ENCODE peak calls at places on chromosomes 2 and 18, in four cellular contexts. T, U, N and C are unnamed samples. For H3K27me3, the result is how much of the 10 kb centered on the place peaks cover.

GRCh38 chr18:46917808-46918600 is 602 bp downstream of the KATNAL2 start:
- DNase-seq in T (peak), N (no peak), U (no peak), C (no peak)

GRCh38 chr2:144460981-144461766 is 58.7 kb downstream of the ZEB2 start:
- DNase-seq in N (no peak), T (no peak), U (no peak), C (no peak)

GRCh38 chr2:216752855-216753505 is 57.6 kb upstream of the IGFBP5 start:
- DNase-seq in T (no peak), N (no peak), U (no peak), C (peak)

GRCh38 chr18:76573325-76574025 is 78.4 kb upstream of the ZNF516 start:
- DNase-seq in T (no peak), N (no peak), U (no peak), C (no peak)

GRCh38 chr2:149082781-149083180 is 44.3 kb downstream of the LYPD6B start:
- DNase-seq in N (no peak), T (no peak), U (no peak), C (no peak)

GRCh38 chr2:241901500-241902351 is 32.2 kb downstream of the RTP5 start:
- DNase-seq in U (no peak), T (no peak), N (no peak), C (no peak)

GRCh38 chr2:207473203-207473865 is 56.4 kb upstream of the CREB1 start:
- DNase-seq in U (peak), T (no peak), N (peak), C (peak)

GRCh38 chr2:234678721-234679120 is 181.8 kb upstream of the ARL4C start:
- DNase-seq in U (no peak), N (no peak), T (no peak), C (no peak)

GRCh38 chr2:235416816-235417499 is 76.9 kb upstream of the AGAP1 start:
- DNase-seq in N (no peak), U (peak), T (no peak), C (no peak)

GRCh38 chr2:33062665-33063249 is 116.0 kb downstream of the LTBP1 start:
- DNase-seq in N (no peak), U (no peak), T (no peak), C (no peak)

GRCh38 chr2:84996909-84997308 is 25.9 kb downstream of the KCMF1 start:
- DNase-seq in N (no peak), T (no peak), U (no peak), C (no peak)

GRCh38 chr2:62765619-62766376 is 60.3 kb downstream of the EHBP1 start:
- DNase-seq in U (no peak), T (no peak), N (no peak), C (no peak)

GRCh38 chr2:102839668-102840388 is 78.0 kb downstream of the TMEM182 start:
- DNase-seq in U (peak), T (peak), N (peak), C (peak)

GRCh38 chr2:217826505-217826904 is 176.3 kb downstream of the TNS1 start:
- DNase-seq in T (no peak), U (no peak), N (no peak), C (no peak)

GRCh38 chr2:15352363-15352762 is 208.8 kb downstream of the NBAS start:
- DNase-seq in U (no peak), N (no peak), T (no peak), C (no peak)

GRCh38 chr18:51666717-51667320 is 469.3 kb upstream of the MEX3C start:
- DNase-seq in U (no peak), N (no peak), T (no peak), C (no peak)

GRCh38 chr2:28780496-28780895 is 28.9 kb downstream of the PPP1CB start:
- DNase-seq in T (no peak), U (no peak), N (no peak), C (no peak)

GRCh38 chr2:63790913-63791312 is 50.8 kb upstream of the UGP2 start:
- DNase-seq in T (no peak), N (no peak), U (no peak), C (peak)

GRCh38 chr2:110114801-110115200 is 821 bp downstream of the MALL start:
- DNase-seq in U (no peak), N (no peak), T (no peak), C (peak)

GRCh38 chr2:192809173-192809572 is 614.4 kb upstream of the TMEFF2 start:
- DNase-seq in T (no peak), N (no peak), U (no peak), C (no peak)

GRCh38 chr2:9243357-9243756 is 36.7 kb downstream of the ASAP2 start:
- DNase-seq in N (no peak), U (no peak), T (no peak), C (peak)

GRCh38 chr18:30712383-30712782 is 330.2 kb downstream of the DSC3 start:
- DNase-seq in N (peak), T (no peak), U (no peak), C (no peak)

GRCh38 chr2:25310965-25311865 is 30.5 kb downstream of the DNMT3A start:
- DNase-seq in N (no peak), T (peak), U (peak), C (no peak)

GRCh38 chr2:177914247-177914646 is 158.3 kb downstream of the PDE11A start:
- DNase-seq in U (no peak), N (no peak), T (no peak), C (no peak)

GRCh38 chr18:3584897-3585460 is 135.0 kb downstream of the TGIF1 start:
- DNase-seq in T (peak), N (no peak), U (no peak), C (peak)

GRCh38 chr2:164538250-164538866 is 82.9 kb downstream of the GRB14 start:
- DNase-seq in T (no peak), N (no peak), U (peak), C (peak)

DNA sequence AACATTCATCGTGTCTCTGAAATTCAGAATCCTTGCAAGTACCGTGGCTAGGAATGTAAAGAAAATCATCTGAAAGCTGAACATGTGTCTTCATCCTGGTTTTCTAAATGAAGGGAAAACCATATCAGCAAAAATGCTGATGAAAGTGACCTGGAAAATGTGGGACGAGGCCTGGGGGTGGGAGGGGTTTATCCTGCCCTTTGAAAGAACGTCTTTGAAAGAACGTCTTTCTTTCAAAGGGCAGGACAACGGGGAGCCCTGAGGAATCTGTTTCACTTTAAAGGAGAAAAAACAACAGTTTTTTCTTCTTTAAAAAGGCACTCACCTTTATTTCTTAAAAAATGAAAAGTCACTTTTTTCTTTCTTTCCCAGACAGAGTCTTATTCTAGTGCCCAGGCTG is 185.2 kb downstream of the ALPK2 start:
- DNase-seq in U (no peak), N (no peak), T (no peak), C (no peak)
- TF ChIP-seq MYC in U (no peak), N (no peak), T (no peak), C (no peak)

DNA sequence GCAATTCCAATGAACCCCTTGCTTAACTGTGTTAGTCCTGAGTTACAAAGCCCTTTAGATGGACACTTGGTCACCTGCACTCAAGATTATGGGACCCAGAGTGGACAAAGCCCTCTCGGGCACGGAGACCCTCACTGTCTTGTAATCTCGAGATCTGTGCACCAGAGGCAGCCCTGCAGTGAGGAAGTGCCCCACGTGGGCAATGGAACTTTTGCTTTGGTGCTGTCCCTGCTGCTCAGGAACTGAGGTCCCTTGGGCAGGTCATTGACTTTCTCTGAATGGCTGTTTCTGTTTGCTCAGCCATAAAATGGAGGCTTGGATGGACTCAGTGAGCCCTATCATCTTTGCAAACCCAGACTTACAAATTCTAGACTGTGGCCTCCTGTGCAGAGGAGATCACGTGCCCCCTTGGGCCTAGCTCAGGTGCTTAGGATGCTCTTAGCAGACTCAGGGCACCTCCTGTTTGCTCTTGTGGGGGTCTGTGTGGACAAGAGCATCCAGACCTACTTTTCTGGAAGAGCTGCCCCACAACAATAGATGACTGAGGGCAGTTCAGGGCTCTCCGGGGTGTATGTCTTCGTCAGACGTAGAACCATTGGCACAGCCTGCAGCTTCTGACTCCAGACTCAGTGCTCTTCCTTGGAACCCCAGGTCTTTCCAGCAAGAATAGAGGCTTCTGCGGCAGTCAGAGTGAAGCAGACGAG is 94.5 kb upstream of the HS6ST1 start:
- DNase-seq in N (no peak), U (no peak), T (no peak), C (no peak)
- H2AFZ ChIP-seq in N (no peak), U (no peak), T (no peak), C (no peak)

GRCh38 chr2:99648115-99648850 is 158.5 kb upstream of the REV1 start:
- DNase-seq in T (no peak), U (no peak), N (no peak), C (no peak)
- H3K27me3 ChIP-seq in T (under half), U (under half), N (under half), C (under half)

DNA sequence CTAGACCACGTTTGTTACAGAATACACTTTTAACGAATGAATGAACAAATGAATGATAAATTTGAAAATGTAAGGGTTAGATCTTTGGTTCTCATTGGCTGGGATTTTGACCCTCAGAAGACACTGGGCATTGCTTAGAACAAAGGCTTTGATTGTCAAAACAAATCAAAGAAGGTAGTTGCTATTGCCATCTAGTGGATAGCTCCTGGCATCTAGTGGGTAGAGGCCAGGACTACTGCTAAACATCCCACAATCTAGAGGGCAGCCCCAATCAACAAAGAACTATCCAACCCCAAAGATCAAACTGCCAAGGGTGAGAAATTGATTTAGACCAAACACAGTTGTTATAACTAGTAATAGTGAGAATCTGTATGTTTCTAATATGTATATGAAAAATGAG is 552.3 kb downstream of the KCNJ3 start:
- DNase-seq in N (no peak), T (no peak), U (peak), C (peak)
- TF ChIP-seq MYC in N (no peak), T (no peak), U (no peak), C (no peak)

GRCh38 chr18:54386043-54386442 is 28.3 kb downstream of the C18orf54 start:
- DNase-seq in N (no peak), T (no peak), U (no peak), C (no peak)
- H2AFZ ChIP-seq in N (no peak), T (no peak), U (no peak), C (no peak)

GRCh38 chr18:8603663-8604520 is 5.3 kb upstream of the RAB12 start:
- DNase-seq in T (no peak), U (no peak), N (peak), C (no peak)
- H3K27me3 ChIP-seq in T (under half), U (under half), N (under half), C (under half)

GRCh38 chr2:48944961-48945360 is 189.4 kb upstream of the LHCGR start:
- DNase-seq in U (no peak), T (no peak), N (no peak), C (no peak)

GRCh38 chr2:48941908-48942307 is 186.4 kb upstream of the LHCGR start:
- DNase-seq in N (no peak), T (no peak), U (no peak), C (no peak)

GRCh38 chr2:48948400-48949110 is 193.0 kb upstream of the LHCGR start:
- DNase-seq in N (no peak), T (no peak), U (no peak), C (no peak)

GRCh38 chr2:48943436-48943835 is 187.9 kb upstream of the LHCGR start:
- DNase-seq in N (no peak), T (no peak), U (no peak), C (no peak)

GRCh38 chr2:48946444-48947048 is 191.0 kb upstream of the LHCGR start:
- DNase-seq in N (peak), U (peak), T (peak), C (peak)
- TF ChIP-seq MYC in N (no peak), U (no peak), T (no peak), C (no peak)

DNA sequence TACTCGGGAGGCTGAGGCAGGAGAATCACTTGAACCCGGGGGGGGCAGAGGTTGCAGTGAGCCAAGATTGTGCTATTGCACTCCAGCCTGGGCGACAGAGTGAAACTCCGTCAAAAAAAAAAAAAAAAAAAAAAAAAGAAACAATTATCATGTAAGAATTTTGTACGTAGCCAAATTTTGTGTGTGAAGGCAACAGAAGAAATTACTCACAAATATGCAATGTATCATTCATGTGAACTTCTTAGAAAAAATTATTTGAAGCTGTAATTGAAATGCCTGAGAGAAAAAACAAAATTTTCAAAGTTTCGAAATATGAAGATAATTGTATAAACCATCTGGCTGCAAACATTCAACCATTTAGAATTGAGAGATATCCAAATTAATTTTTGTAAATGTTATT is 204.8 kb upstream of the PARD3B start:
- DNase-seq in T (no peak), U (no peak), N (no peak), C (no peak)
- H2AFZ ChIP-seq in T (peak), U (no peak), N (no peak), C (no peak)

GRCh38 chr2:238875531-238876231 is 27.8 kb downstream of the TWIST2 start:
- DNase-seq in T (no peak), U (no peak), N (no peak), C (no peak)
- H3K27me3 ChIP-seq in T (under half), U (under half), N (under half), C (under half)

GRCh38 chr2:71892132-71892730 is 255.4 kb downstream of the CYP26B1 start:
- DNase-seq in T (no peak), N (no peak), U (no peak), C (no peak)

GRCh38 chr2:71891155-71891554 is 256.5 kb downstream of the CYP26B1 start:
- DNase-seq in N (no peak), T (no peak), U (no peak), C (no peak)

GRCh38 chr2:71888741-71889445 is 258.8 kb downstream of the CYP26B1 start:
- DNase-seq in U (no peak), N (no peak), T (no peak), C (no peak)

GRCh38 chr2:71891719-71892118 is 255.9 kb downstream of the CYP26B1 start:
- DNase-seq in N (no peak), T (no peak), U (no peak), C (no peak)

GRCh38 chr2:71889991-71890684 is 257.5 kb downstream of the CYP26B1 start:
- DNase-seq in N (no peak), T (no peak), U (no peak), C (no peak)
- TF ChIP-seq MYC in N (no peak), T (no peak), U (no peak), C (no peak)